ENCODE peak calls at places on chromosomes 3 and 15, in six cellular contexts. One of them, this sample, is unnamed.
A peak's percentile ranks its signal among the peaks of the same experiment; 100 is the strongest.

GRCh38 chr15:92807971-92808571 is 92.1 kb upstream of the CHD2 start:
- DNase-seq in activated B cell treated with CpG ODN at 0.5 μM for 24 hours: no peak
- DNase-seq in activated naive CD4-positive, alpha-beta T cell treated with anti-CD3 and anti-CD28 coated beads for 36 hours: peak; percentile 27
- DNase-seq in EH: no peak
- DNase-seq in activated gamma-delta T cell: no peak
- DNase-seq in NCI-H1417: no peak
- DNase-seq in this sample: no peak

GRCh38 chr3:160078533-160078932 is 89.9 kb downstream of the IL12A start:
- DNase-seq in activated B cell treated with CpG ODN at 0.5 μM for 24 hours: no peak
- DNase-seq in activated naive CD4-positive, alpha-beta T cell treated with anti-CD3 and anti-CD28 coated beads for 36 hours: no peak
- DNase-seq in EH: no peak
- DNase-seq in activated gamma-delta T cell: no peak
- DNase-seq in NCI-H1417: no peak
- DNase-seq in this sample: no peak

GRCh38 chr15:25236861-25237155 is 202.0 kb downstream of the UBE3A start:
- DNase-seq in activated B cell treated with CpG ODN at 0.5 μM for 24 hours: no peak
- DNase-seq in activated naive CD4-positive, alpha-beta T cell treated with anti-CD3 and anti-CD28 coated beads for 36 hours: no peak
- DNase-seq in EH: no peak
- DNase-seq in activated gamma-delta T cell: no peak
- DNase-seq in NCI-H1417: no peak
- DNase-seq in this sample: no peak

GRCh38 chr3:134201201-134202130 is 49.2 kb downstream of the RYK start:
- DNase-seq in activated B cell treated with CpG ODN at 0.5 μM for 24 hours: no peak
- DNase-seq in activated naive CD4-positive, alpha-beta T cell treated with anti-CD3 and anti-CD28 coated beads for 36 hours: no peak
- DNase-seq in EH: peak; percentile 88
- DNase-seq in activated gamma-delta T cell: no peak
- DNase-seq in NCI-H1417: no peak
- DNase-seq in this sample: peak; percentile 97

GRCh38 chr3:156518726-156519125 is 36.2 kb downstream of the SSR3 start:
- DNase-seq in activated B cell treated with CpG ODN at 0.5 μM for 24 hours: no peak
- DNase-seq in activated naive CD4-positive, alpha-beta T cell treated with anti-CD3 and anti-CD28 coated beads for 36 hours: no peak
- DNase-seq in EH: no peak
- DNase-seq in activated gamma-delta T cell: no peak
- DNase-seq in NCI-H1417: no peak
- DNase-seq in this sample: no peak

GRCh38 chr3:37163262-37164020 is 10.9 kb downstream of the LRRFIP2 start:
- DNase-seq in activated B cell treated with CpG ODN at 0.5 μM for 24 hours: no peak
- DNase-seq in activated naive CD4-positive, alpha-beta T cell treated with anti-CD3 and anti-CD28 coated beads for 36 hours: peak; percentile 49
- DNase-seq in EH: peak; percentile 94
- DNase-seq in activated gamma-delta T cell: no peak
- DNase-seq in NCI-H1417: no peak
- DNase-seq in this sample: peak; percentile 72

GRCh38 chr3:163622384-163622783 is 1455.9 kb downstream of the SI start:
- DNase-seq in activated B cell treated with CpG ODN at 0.5 μM for 24 hours: no peak
- DNase-seq in activated naive CD4-positive, alpha-beta T cell treated with anti-CD3 and anti-CD28 coated beads for 36 hours: no peak
- DNase-seq in EH: no peak
- DNase-seq in activated gamma-delta T cell: no peak
- DNase-seq in NCI-H1417: no peak
- DNase-seq in this sample: peak; percentile 4

GRCh38 chr3:71391361-71391760 is 192.2 kb downstream of the FOXP1 start:
- DNase-seq in activated B cell treated with CpG ODN at 0.5 μM for 24 hours: no peak
- DNase-seq in activated naive CD4-positive, alpha-beta T cell treated with anti-CD3 and anti-CD28 coated beads for 36 hours: no peak
- DNase-seq in EH: no peak
- DNase-seq in activated gamma-delta T cell: no peak
- DNase-seq in NCI-H1417: no peak
- DNase-seq in this sample: no peak

GRCh38 chr3:170189396-170190256 is 8.1 kb upstream of the PHC3 start:
- DNase-seq in activated B cell treated with CpG ODN at 0.5 μM for 24 hours: no peak
- DNase-seq in activated naive CD4-positive, alpha-beta T cell treated with anti-CD3 and anti-CD28 coated beads for 36 hours: no peak
- DNase-seq in EH: no peak
- DNase-seq in activated gamma-delta T cell: no peak
- DNase-seq in NCI-H1417: no peak
- DNase-seq in this sample: no peak

GRCh38 chr3:188389711-188390346 is 235.9 kb downstream of the LPP start:
- DNase-seq in activated B cell treated with CpG ODN at 0.5 μM for 24 hours: peak; percentile 29
- DNase-seq in activated naive CD4-positive, alpha-beta T cell treated with anti-CD3 and anti-CD28 coated beads for 36 hours: peak; percentile 85
- DNase-seq in EH: peak; percentile 22
- DNase-seq in activated gamma-delta T cell: no peak
- DNase-seq in NCI-H1417: no peak
- DNase-seq in this sample: no peak

GRCh38 chr3:185646382-185647133 is 60.5 kb downstream of the SENP2 start:
- DNase-seq in activated B cell treated with CpG ODN at 0.5 μM for 24 hours: no peak
- DNase-seq in activated naive CD4-positive, alpha-beta T cell treated with anti-CD3 and anti-CD28 coated beads for 36 hours: no peak
- DNase-seq in EH: no peak
- DNase-seq in activated gamma-delta T cell: no peak
- DNase-seq in NCI-H1417: no peak
- DNase-seq in this sample: no peak

GRCh38 chr3:133547432-133548041 is 25.9 kb upstream of the CDV3 start:
- DNase-seq in activated B cell treated with CpG ODN at 0.5 μM for 24 hours: no peak
- DNase-seq in activated naive CD4-positive, alpha-beta T cell treated with anti-CD3 and anti-CD28 coated beads for 36 hours: no peak
- DNase-seq in EH: peak; percentile 91
- DNase-seq in activated gamma-delta T cell: no peak
- DNase-seq in NCI-H1417: no peak
- DNase-seq in this sample: no peak

GRCh38 chr15:94135748-94136147 is 95.6 kb upstream of the MCTP2 start:
- DNase-seq in activated B cell treated with CpG ODN at 0.5 μM for 24 hours: no peak
- DNase-seq in activated naive CD4-positive, alpha-beta T cell treated with anti-CD3 and anti-CD28 coated beads for 36 hours: no peak
- DNase-seq in EH: peak; percentile 3
- DNase-seq in activated gamma-delta T cell: no peak
- DNase-seq in NCI-H1417: no peak
- DNase-seq in this sample: no peak

GRCh38 chr15:64092864-64093626 is 593 bp downstream of the CIAO2A start:
- DNase-seq in activated B cell treated with CpG ODN at 0.5 μM for 24 hours: peak; percentile 37
- DNase-seq in activated naive CD4-positive, alpha-beta T cell treated with anti-CD3 and anti-CD28 coated beads for 36 hours: peak; percentile 67
- DNase-seq in EH: peak; percentile 59
- DNase-seq in activated gamma-delta T cell: no peak
- DNase-seq in NCI-H1417: peak; percentile 12
- DNase-seq in this sample: no peak

GRCh38 chr15:48001393-48002059 is 119.3 kb upstream of the SLC24A5 start:
- DNase-seq in activated B cell treated with CpG ODN at 0.5 μM for 24 hours: no peak
- DNase-seq in activated naive CD4-positive, alpha-beta T cell treated with anti-CD3 and anti-CD28 coated beads for 36 hours: no peak
- DNase-seq in EH: no peak
- DNase-seq in activated gamma-delta T cell: no peak
- DNase-seq in NCI-H1417: no peak
- DNase-seq in this sample: no peak

GRCh38 chr3:31096661-31097060 is 202.2 kb upstream of the GADL1 start:
- DNase-seq in activated B cell treated with CpG ODN at 0.5 μM for 24 hours: no peak
- DNase-seq in activated naive CD4-positive, alpha-beta T cell treated with anti-CD3 and anti-CD28 coated beads for 36 hours: no peak
- DNase-seq in EH: peak; percentile 21
- DNase-seq in activated gamma-delta T cell: no peak
- DNase-seq in NCI-H1417: no peak
- DNase-seq in this sample: no peak

GRCh38 chr3:47054414-47054813 is 74.9 kb downstream of the NBEAL2 start:
- DNase-seq in activated B cell treated with CpG ODN at 0.5 μM for 24 hours: no peak
- DNase-seq in activated naive CD4-positive, alpha-beta T cell treated with anti-CD3 and anti-CD28 coated beads for 36 hours: no peak
- DNase-seq in EH: no peak
- DNase-seq in activated gamma-delta T cell: no peak
- DNase-seq in NCI-H1417: no peak
- DNase-seq in this sample: no peak

GRCh38 chr3:194685723-194686413 is at the start of gene FAM43A:
- DNase-seq in activated B cell treated with CpG ODN at 0.5 μM for 24 hours: peak; percentile 77
- DNase-seq in activated naive CD4-positive, alpha-beta T cell treated with anti-CD3 and anti-CD28 coated beads for 36 hours: peak; percentile 74
- DNase-seq in EH: peak; percentile 95
- DNase-seq in activated gamma-delta T cell: peak; percentile 49
- DNase-seq in NCI-H1417: peak; percentile 91
- DNase-seq in this sample: peak; percentile 95

GRCh38 chr15:68211656-68212320 is 6.7 kb upstream of the CALML4 start:
- DNase-seq in activated B cell treated with CpG ODN at 0.5 μM for 24 hours: no peak
- DNase-seq in activated naive CD4-positive, alpha-beta T cell treated with anti-CD3 and anti-CD28 coated beads for 36 hours: no peak
- DNase-seq in EH: no peak
- DNase-seq in activated gamma-delta T cell: no peak
- DNase-seq in NCI-H1417: no peak
- DNase-seq in this sample: no peak

GRCh38 chr3:57557088-57557537 is 1.0 kb downstream of the PDE12 start:
- DNase-seq in activated B cell treated with CpG ODN at 0.5 μM for 24 hours: peak; percentile 22
- DNase-seq in activated naive CD4-positive, alpha-beta T cell treated with anti-CD3 and anti-CD28 coated beads for 36 hours: peak; percentile 59
- DNase-seq in EH: peak; percentile 57
- DNase-seq in activated gamma-delta T cell: no peak
- DNase-seq in NCI-H1417: no peak
- DNase-seq in this sample: peak; percentile 34

GRCh38 chr3:81660036-81660435 is 101.4 kb downstream of the GBE1 start:
- DNase-seq in activated B cell treated with CpG ODN at 0.5 μM for 24 hours: no peak
- DNase-seq in activated naive CD4-positive, alpha-beta T cell treated with anti-CD3 and anti-CD28 coated beads for 36 hours: no peak
- DNase-seq in EH: no peak
- DNase-seq in activated gamma-delta T cell: no peak
- DNase-seq in NCI-H1417: no peak
- DNase-seq in this sample: no peak

GRCh38 chr3:50542177-50543034 is 25.1 kb downstream of the C3orf18 start:
- DNase-seq in activated B cell treated with CpG ODN at 0.5 μM for 24 hours: peak; percentile 54
- DNase-seq in activated naive CD4-positive, alpha-beta T cell treated with anti-CD3 and anti-CD28 coated beads for 36 hours: peak; percentile 71
- DNase-seq in EH: peak; percentile 70
- DNase-seq in activated gamma-delta T cell: no peak
- DNase-seq in NCI-H1417: peak; percentile 46
- DNase-seq in this sample: peak; percentile 95

GRCh38 chr3:128079823-128080222 is 27.6 kb downstream of the SEC61A1 start:
- DNase-seq in activated B cell treated with CpG ODN at 0.5 μM for 24 hours: no peak
- DNase-seq in activated naive CD4-positive, alpha-beta T cell treated with anti-CD3 and anti-CD28 coated beads for 36 hours: no peak
- DNase-seq in EH: no peak
- DNase-seq in activated gamma-delta T cell: no peak
- DNase-seq in NCI-H1417: no peak
- DNase-seq in this sample: no peak

GRCh38 chr3:180059351-180059750 is 22.6 kb upstream of the PEX5L start:
- DNase-seq in activated B cell treated with CpG ODN at 0.5 μM for 24 hours: no peak
- DNase-seq in activated naive CD4-positive, alpha-beta T cell treated with anti-CD3 and anti-CD28 coated beads for 36 hours: no peak
- DNase-seq in EH: no peak
- DNase-seq in activated gamma-delta T cell: no peak
- DNase-seq in NCI-H1417: no peak
- DNase-seq in this sample: no peak

GRCh38 chr3:58386966-58387365 is 46.7 kb downstream of the PDHB start:
- DNase-seq in activated B cell treated with CpG ODN at 0.5 μM for 24 hours: no peak
- DNase-seq in activated naive CD4-positive, alpha-beta T cell treated with anti-CD3 and anti-CD28 coated beads for 36 hours: no peak
- DNase-seq in EH: peak; percentile 95
- DNase-seq in activated gamma-delta T cell: no peak
- DNase-seq in NCI-H1417: no peak
- DNase-seq in this sample: no peak

GRCh38 chr15:100718075-100718980 is 115.9 kb downstream of the ASB7 start:
- DNase-seq in activated B cell treated with CpG ODN at 0.5 μM for 24 hours: no peak
- DNase-seq in activated naive CD4-positive, alpha-beta T cell treated with anti-CD3 and anti-CD28 coated beads for 36 hours: no peak
- DNase-seq in EH: no peak
- DNase-seq in activated gamma-delta T cell: no peak
- DNase-seq in NCI-H1417: no peak
- DNase-seq in this sample: no peak

GRCh38 chr3:11764931-11765363 is 81.7 kb downstream of the TAMM41 start:
- DNase-seq in activated B cell treated with CpG ODN at 0.5 μM for 24 hours: no peak
- DNase-seq in activated naive CD4-positive, alpha-beta T cell treated with anti-CD3 and anti-CD28 coated beads for 36 hours: peak; percentile 30
- DNase-seq in EH: peak; percentile 63
- DNase-seq in activated gamma-delta T cell: no peak
- DNase-seq in NCI-H1417: no peak
- DNase-seq in this sample: peak; percentile 5

GRCh38 chr15:75452968-75453702 is 1.6 kb upstream of the SIN3A start:
- DNase-seq in activated B cell treated with CpG ODN at 0.5 μM for 24 hours: peak; percentile 34
- DNase-seq in activated naive CD4-positive, alpha-beta T cell treated with anti-CD3 and anti-CD28 coated beads for 36 hours: peak; percentile 80
- DNase-seq in EH: peak; percentile 23
- DNase-seq in activated gamma-delta T cell: peak; percentile 14
- DNase-seq in NCI-H1417: no peak
- DNase-seq in this sample: no peak